ENCODE peak calls at places on chromosomes 12 and 14, in nine cellular contexts. One of them, this sample, is unnamed.

GRCh38 chr12:124402281-124403066 is 107.6 kb downstream of the RFLNA start:
- DNase-seq in HEK293T: no peak
- DNase-seq in RWPE2: no peak
- DNase-seq in A172: no peak
- DNase-seq in stimulated activated CD4-positive, alpha-beta T cell treated with anti-CD3 and anti-CD28 coated beads, Interleukin-4, amount 100 ng/mL, for 48 hours: no peak
- DNase-seq in posterior cingulate gyrus: no peak
- DNase-seq in GM12865: no peak
- DNase-seq in neural progenitor cell: no peak
- DNase-seq in EH: no peak
- DNase-seq in this sample: no peak

GRCh38 chr12:4353785-4354208 is 25.7 kb downstream of the FGF23 start:
- DNase-seq in HEK293T: peak
- DNase-seq in RWPE2: no peak
- DNase-seq in A172: no peak
- DNase-seq in stimulated activated CD4-positive, alpha-beta T cell treated with anti-CD3 and anti-CD28 coated beads, Interleukin-4, amount 100 ng/mL, for 48 hours: peak
- DNase-seq in posterior cingulate gyrus: no peak
- DNase-seq in GM12865: peak
- DNase-seq in neural progenitor cell: peak
- DNase-seq in EH: peak
- DNase-seq in this sample: peak

GRCh38 chr12:43786899-43787693 is 19.0 kb downstream of the TWF1 start:
- DNase-seq in HEK293T: no peak
- DNase-seq in RWPE2: no peak
- DNase-seq in A172: no peak
- DNase-seq in stimulated activated CD4-positive, alpha-beta T cell treated with anti-CD3 and anti-CD28 coated beads, Interleukin-4, amount 100 ng/mL, for 48 hours: no peak
- DNase-seq in posterior cingulate gyrus: no peak
- DNase-seq in GM12865: no peak
- DNase-seq in neural progenitor cell: no peak
- DNase-seq in EH: no peak
- DNase-seq in this sample: peak

GRCh38 chr14:99320621-99321235 is 48.7 kb upstream of the BCL11B start:
- DNase-seq in HEK293T: peak
- DNase-seq in RWPE2: no peak
- DNase-seq in A172: no peak
- DNase-seq in stimulated activated CD4-positive, alpha-beta T cell treated with anti-CD3 and anti-CD28 coated beads, Interleukin-4, amount 100 ng/mL, for 48 hours: no peak
- DNase-seq in posterior cingulate gyrus: no peak
- DNase-seq in GM12865: no peak
- DNase-seq in neural progenitor cell: no peak
- DNase-seq in EH: no peak
- DNase-seq in this sample: no peak

GRCh38 chr12:69644516-69644915 is 33.8 kb upstream of the LRRC10 start:
- DNase-seq in HEK293T: no peak
- DNase-seq in RWPE2: no peak
- DNase-seq in A172: no peak
- DNase-seq in stimulated activated CD4-positive, alpha-beta T cell treated with anti-CD3 and anti-CD28 coated beads, Interleukin-4, amount 100 ng/mL, for 48 hours: no peak
- DNase-seq in posterior cingulate gyrus: no peak
- DNase-seq in GM12865: no peak
- DNase-seq in neural progenitor cell: no peak
- DNase-seq in EH: no peak
- DNase-seq in this sample: no peak

GRCh38 chr12:128853321-128854197 is at the start of gene GLT1D1:
- DNase-seq in HEK293T: no peak
- DNase-seq in RWPE2: no peak
- DNase-seq in A172: no peak
- DNase-seq in stimulated activated CD4-positive, alpha-beta T cell treated with anti-CD3 and anti-CD28 coated beads, Interleukin-4, amount 100 ng/mL, for 48 hours: no peak
- DNase-seq in posterior cingulate gyrus: peak
- DNase-seq in GM12865: peak
- DNase-seq in neural progenitor cell: peak
- DNase-seq in EH: no peak
- DNase-seq in this sample: no peak

GRCh38 chr12:12474471-12474928 is 88.2 kb downstream of the DUSP16 start:
- DNase-seq in HEK293T: no peak
- DNase-seq in RWPE2: no peak
- DNase-seq in A172: no peak
- DNase-seq in stimulated activated CD4-positive, alpha-beta T cell treated with anti-CD3 and anti-CD28 coated beads, Interleukin-4, amount 100 ng/mL, for 48 hours: no peak
- DNase-seq in posterior cingulate gyrus: no peak
- DNase-seq in GM12865: no peak
- DNase-seq in neural progenitor cell: no peak
- DNase-seq in EH: no peak
- DNase-seq in this sample: no peak

GRCh38 chr14:32038876-32039275 is 38.2 kb upstream of the ARHGAP5 start:
- DNase-seq in HEK293T: peak
- DNase-seq in RWPE2: no peak
- DNase-seq in A172: no peak
- DNase-seq in stimulated activated CD4-positive, alpha-beta T cell treated with anti-CD3 and anti-CD28 coated beads, Interleukin-4, amount 100 ng/mL, for 48 hours: no peak
- DNase-seq in posterior cingulate gyrus: no peak
- DNase-seq in GM12865: no peak
- DNase-seq in neural progenitor cell: no peak
- DNase-seq in EH: peak
- DNase-seq in this sample: peak

GRCh38 chr12:5578775-5579174 is 146.9 kb downstream of the NTF3 start:
- DNase-seq in HEK293T: no peak
- DNase-seq in RWPE2: no peak
- DNase-seq in A172: no peak
- DNase-seq in stimulated activated CD4-positive, alpha-beta T cell treated with anti-CD3 and anti-CD28 coated beads, Interleukin-4, amount 100 ng/mL, for 48 hours: no peak
- DNase-seq in posterior cingulate gyrus: no peak
- DNase-seq in GM12865: no peak
- DNase-seq in neural progenitor cell: no peak
- DNase-seq in EH: no peak
- DNase-seq in this sample: no peak

GRCh38 chr12:128830505-128830893 is 6.7 kb upstream of the SLC15A4 start:
- DNase-seq in HEK293T: no peak
- DNase-seq in RWPE2: no peak
- DNase-seq in A172: no peak
- DNase-seq in stimulated activated CD4-positive, alpha-beta T cell treated with anti-CD3 and anti-CD28 coated beads, Interleukin-4, amount 100 ng/mL, for 48 hours: no peak
- DNase-seq in posterior cingulate gyrus: no peak
- DNase-seq in GM12865: peak
- DNase-seq in neural progenitor cell: no peak
- DNase-seq in EH: no peak
- DNase-seq in this sample: no peak

GRCh38 chr12:108532061-108532848 is 17.2 kb downstream of the FICD start:
- DNase-seq in HEK293T: peak
- DNase-seq in RWPE2: no peak
- DNase-seq in A172: no peak
- DNase-seq in stimulated activated CD4-positive, alpha-beta T cell treated with anti-CD3 and anti-CD28 coated beads, Interleukin-4, amount 100 ng/mL, for 48 hours: no peak
- DNase-seq in posterior cingulate gyrus: no peak
- DNase-seq in GM12865: no peak
- DNase-seq in neural progenitor cell: no peak
- DNase-seq in EH: no peak
- DNase-seq in this sample: peak

GRCh38 chr12:1830981-1831930 is 10.9 kb downstream of the LRTM2 start:
- DNase-seq in HEK293T: no peak
- DNase-seq in RWPE2: peak
- DNase-seq in A172: no peak
- DNase-seq in stimulated activated CD4-positive, alpha-beta T cell treated with anti-CD3 and anti-CD28 coated beads, Interleukin-4, amount 100 ng/mL, for 48 hours: peak
- DNase-seq in posterior cingulate gyrus: peak
- DNase-seq in GM12865: no peak
- DNase-seq in neural progenitor cell: peak
- DNase-seq in EH: peak
- DNase-seq in this sample: peak

GRCh38 chr14:93926873-93927571 is at the start of gene FAM181A:
- DNase-seq in HEK293T: no peak
- DNase-seq in RWPE2: no peak
- DNase-seq in A172: no peak
- DNase-seq in stimulated activated CD4-positive, alpha-beta T cell treated with anti-CD3 and anti-CD28 coated beads, Interleukin-4, amount 100 ng/mL, for 48 hours: no peak
- DNase-seq in posterior cingulate gyrus: peak
- DNase-seq in GM12865: no peak
- DNase-seq in neural progenitor cell: peak
- DNase-seq in EH: no peak
- DNase-seq in this sample: no peak

GRCh38 chr12:59097876-59098275 is 177.6 kb upstream of the LRIG3 start:
- DNase-seq in HEK293T: no peak
- DNase-seq in RWPE2: no peak
- DNase-seq in A172: no peak
- DNase-seq in stimulated activated CD4-positive, alpha-beta T cell treated with anti-CD3 and anti-CD28 coated beads, Interleukin-4, amount 100 ng/mL, for 48 hours: no peak
- DNase-seq in posterior cingulate gyrus: no peak
- DNase-seq in GM12865: no peak
- DNase-seq in neural progenitor cell: peak
- DNase-seq in EH: no peak
- DNase-seq in this sample: no peak

GRCh38 chr14:105398044-105398725 is at the start of gene TEX22:
- DNase-seq in HEK293T: peak
- DNase-seq in RWPE2: no peak
- DNase-seq in A172: peak
- DNase-seq in stimulated activated CD4-positive, alpha-beta T cell treated with anti-CD3 and anti-CD28 coated beads, Interleukin-4, amount 100 ng/mL, for 48 hours: peak
- DNase-seq in posterior cingulate gyrus: peak
- DNase-seq in GM12865: peak
- DNase-seq in neural progenitor cell: peak
- DNase-seq in EH: peak
- DNase-seq in this sample: peak

GRCh38 chr12:24297516-24297915 is 348.0 kb upstream of the SOX5 start:
- DNase-seq in HEK293T: no peak
- DNase-seq in RWPE2: no peak
- DNase-seq in A172: no peak
- DNase-seq in stimulated activated CD4-positive, alpha-beta T cell treated with anti-CD3 and anti-CD28 coated beads, Interleukin-4, amount 100 ng/mL, for 48 hours: no peak
- DNase-seq in posterior cingulate gyrus: no peak
- DNase-seq in GM12865: no peak
- DNase-seq in neural progenitor cell: no peak
- DNase-seq in EH: no peak
- DNase-seq in this sample: peak

GRCh38 chr14:78363008-78363407 is 192.8 kb downstream of the NRXN3 start:
- DNase-seq in HEK293T: no peak
- DNase-seq in RWPE2: no peak
- DNase-seq in A172: no peak
- DNase-seq in stimulated activated CD4-positive, alpha-beta T cell treated with anti-CD3 and anti-CD28 coated beads, Interleukin-4, amount 100 ng/mL, for 48 hours: no peak
- DNase-seq in posterior cingulate gyrus: no peak
- DNase-seq in GM12865: no peak
- DNase-seq in neural progenitor cell: no peak
- DNase-seq in EH: no peak
- DNase-seq in this sample: no peak

GRCh38 chr14:62329427-62329826 is 567.2 kb downstream of the SNAPC1 start:
- DNase-seq in HEK293T: no peak
- DNase-seq in RWPE2: no peak
- DNase-seq in A172: peak
- DNase-seq in stimulated activated CD4-positive, alpha-beta T cell treated with anti-CD3 and anti-CD28 coated beads, Interleukin-4, amount 100 ng/mL, for 48 hours: no peak
- DNase-seq in posterior cingulate gyrus: no peak
- DNase-seq in GM12865: no peak
- DNase-seq in neural progenitor cell: no peak
- DNase-seq in EH: peak
- DNase-seq in this sample: peak

GRCh38 chr12:94673951-94674570 is 23.7 kb upstream of the TMCC3 start:
- DNase-seq in HEK293T: no peak
- DNase-seq in RWPE2: no peak
- DNase-seq in A172: no peak
- DNase-seq in stimulated activated CD4-positive, alpha-beta T cell treated with anti-CD3 and anti-CD28 coated beads, Interleukin-4, amount 100 ng/mL, for 48 hours: no peak
- DNase-seq in posterior cingulate gyrus: no peak
- DNase-seq in GM12865: no peak
- DNase-seq in neural progenitor cell: no peak
- DNase-seq in EH: no peak
- DNase-seq in this sample: no peak

GRCh38 chr12:77406131-77406905 is 340.9 kb upstream of the E2F7 start:
- DNase-seq in HEK293T: no peak
- DNase-seq in RWPE2: no peak
- DNase-seq in A172: no peak
- DNase-seq in stimulated activated CD4-positive, alpha-beta T cell treated with anti-CD3 and anti-CD28 coated beads, Interleukin-4, amount 100 ng/mL, for 48 hours: no peak
- DNase-seq in posterior cingulate gyrus: no peak
- DNase-seq in GM12865: no peak
- DNase-seq in neural progenitor cell: no peak
- DNase-seq in EH: no peak
- DNase-seq in this sample: no peak

GRCh38 chr14:21382095-21382494 is 1.7 kb downstream of the SUPT16H start:
- DNase-seq in HEK293T: no peak
- DNase-seq in RWPE2: no peak
- DNase-seq in A172: no peak
- DNase-seq in stimulated activated CD4-positive, alpha-beta T cell treated with anti-CD3 and anti-CD28 coated beads, Interleukin-4, amount 100 ng/mL, for 48 hours: no peak
- DNase-seq in posterior cingulate gyrus: no peak
- DNase-seq in GM12865: no peak
- DNase-seq in neural progenitor cell: no peak
- DNase-seq in EH: no peak
- DNase-seq in this sample: no peak

GRCh38 chr12:64099430-64099829 is 122.7 kb downstream of the KICS2 start:
- DNase-seq in HEK293T: no peak
- DNase-seq in RWPE2: no peak
- DNase-seq in A172: peak
- DNase-seq in stimulated activated CD4-positive, alpha-beta T cell treated with anti-CD3 and anti-CD28 coated beads, Interleukin-4, amount 100 ng/mL, for 48 hours: no peak
- DNase-seq in posterior cingulate gyrus: no peak
- DNase-seq in GM12865: no peak
- DNase-seq in neural progenitor cell: no peak
- DNase-seq in EH: peak
- DNase-seq in this sample: peak

GRCh38 chr12:106113042-106113441 is 25.7 kb downstream of the NUAK1 start:
- DNase-seq in HEK293T: no peak
- DNase-seq in RWPE2: no peak
- DNase-seq in A172: peak
- DNase-seq in stimulated activated CD4-positive, alpha-beta T cell treated with anti-CD3 and anti-CD28 coated beads, Interleukin-4, amount 100 ng/mL, for 48 hours: no peak
- DNase-seq in posterior cingulate gyrus: no peak
- DNase-seq in GM12865: peak
- DNase-seq in neural progenitor cell: no peak
- DNase-seq in EH: peak
- DNase-seq in this sample: peak

GRCh38 chr12:12048266-12048665 is 22.5 kb upstream of the BCL2L14 start:
- DNase-seq in HEK293T: no peak
- DNase-seq in RWPE2: no peak
- DNase-seq in A172: no peak
- DNase-seq in stimulated activated CD4-positive, alpha-beta T cell treated with anti-CD3 and anti-CD28 coated beads, Interleukin-4, amount 100 ng/mL, for 48 hours: no peak
- DNase-seq in posterior cingulate gyrus: no peak
- DNase-seq in GM12865: no peak
- DNase-seq in neural progenitor cell: no peak
- DNase-seq in EH: no peak
- DNase-seq in this sample: no peak

GRCh38 chr14:85532981-85533820 is 3.3 kb downstream of the FLRT2 start:
- DNase-seq in HEK293T: no peak
- DNase-seq in RWPE2: peak
- DNase-seq in A172: peak
- DNase-seq in stimulated activated CD4-positive, alpha-beta T cell treated with anti-CD3 and anti-CD28 coated beads, Interleukin-4, amount 100 ng/mL, for 48 hours: no peak
- DNase-seq in posterior cingulate gyrus: peak
- DNase-seq in GM12865: no peak
- DNase-seq in neural progenitor cell: peak
- DNase-seq in EH: peak
- DNase-seq in this sample: peak

GRCh38 chr14:38775986-38776385 is 327.0 kb downstream of the SEC23A start:
- DNase-seq in HEK293T: no peak
- DNase-seq in RWPE2: no peak
- DNase-seq in A172: no peak
- DNase-seq in stimulated activated CD4-positive, alpha-beta T cell treated with anti-CD3 and anti-CD28 coated beads, Interleukin-4, amount 100 ng/mL, for 48 hours: no peak
- DNase-seq in posterior cingulate gyrus: no peak
- DNase-seq in GM12865: no peak
- DNase-seq in neural progenitor cell: no peak
- DNase-seq in EH: no peak
- DNase-seq in this sample: no peak

GRCh38 chr12:131357152-131357747 is 353.6 kb upstream of the SFSWAP start:
- DNase-seq in HEK293T: no peak
- DNase-seq in RWPE2: no peak
- DNase-seq in A172: no peak
- DNase-seq in stimulated activated CD4-positive, alpha-beta T cell treated with anti-CD3 and anti-CD28 coated beads, Interleukin-4, amount 100 ng/mL, for 48 hours: no peak
- DNase-seq in posterior cingulate gyrus: no peak
- DNase-seq in GM12865: no peak
- DNase-seq in neural progenitor cell: no peak
- DNase-seq in EH: no peak
- DNase-seq in this sample: no peak

GRCh38 chr14:44529026-44529425 is 21.9 kb upstream of the FSCB start:
- DNase-seq in HEK293T: no peak
- DNase-seq in RWPE2: no peak
- DNase-seq in A172: peak
- DNase-seq in stimulated activated CD4-positive, alpha-beta T cell treated with anti-CD3 and anti-CD28 coated beads, Interleukin-4, amount 100 ng/mL, for 48 hours: no peak
- DNase-seq in posterior cingulate gyrus: no peak
- DNase-seq in GM12865: no peak
- DNase-seq in neural progenitor cell: no peak
- DNase-seq in EH: no peak
- DNase-seq in this sample: no peak

GRCh38 chr12:2759733-2760132 is 35.0 kb upstream of the FKBP4 start:
- DNase-seq in HEK293T: no peak
- DNase-seq in RWPE2: no peak
- DNase-seq in A172: no peak
- DNase-seq in stimulated activated CD4-positive, alpha-beta T cell treated with anti-CD3 and anti-CD28 coated beads, Interleukin-4, amount 100 ng/mL, for 48 hours: no peak
- DNase-seq in posterior cingulate gyrus: no peak
- DNase-seq in GM12865: no peak
- DNase-seq in neural progenitor cell: no peak
- DNase-seq in EH: no peak
- DNase-seq in this sample: no peak

GRCh38 chr12:53197011-53197640 is 9.9 kb downstream of the ITGB7 start:
- DNase-seq in HEK293T: no peak
- DNase-seq in RWPE2: no peak
- DNase-seq in A172: no peak
- DNase-seq in stimulated activated CD4-positive, alpha-beta T cell treated with anti-CD3 and anti-CD28 coated beads, Interleukin-4, amount 100 ng/mL, for 48 hours: no peak
- DNase-seq in posterior cingulate gyrus: no peak
- DNase-seq in GM12865: no peak
- DNase-seq in neural progenitor cell: no peak
- DNase-seq in EH: no peak
- DNase-seq in this sample: no peak

GRCh38 chr14:30194769-30195168 is 267.1 kb upstream of the PRKD1 start:
- DNase-seq in HEK293T: no peak
- DNase-seq in RWPE2: no peak
- DNase-seq in A172: peak
- DNase-seq in stimulated activated CD4-positive, alpha-beta T cell treated with anti-CD3 and anti-CD28 coated beads, Interleukin-4, amount 100 ng/mL, for 48 hours: no peak
- DNase-seq in posterior cingulate gyrus: no peak
- DNase-seq in GM12865: no peak
- DNase-seq in neural progenitor cell: no peak
- DNase-seq in EH: peak
- DNase-seq in this sample: peak